ENCODE peak calls at places on chromosomes 1 and 21, in five cellular contexts. X is uterus, U is pancreas, F is AG04450, N is hepatocyte. V is an unnamed sample.

GRCh38 chr1:15799928-15800835 is 7.3 kb downstream of the UQCRHL start:
- DNase-seq in F (no peak), U (peak), N (peak), X (peak), V (peak)

GRCh38 chr1:24688033-24688432 is 44.9 kb downstream of the SRRM1 start:
- DNase-seq in X (no peak), N (no peak), U (no peak), F (no peak), V (no peak)

GRCh38 chr1:198258491-198258890 is 101.7 kb downstream of the NEK7 start:
- DNase-seq in U (no peak), X (no peak), F (no peak), N (no peak), V (no peak)

GRCh38 chr1:115781343-115781742 is 12.8 kb upstream of the CASQ2 start:
- DNase-seq in U (no peak), X (no peak), F (no peak), N (no peak), V (no peak)

GRCh38 chr21:37452222-37452621 is 85.6 kb downstream of the DYRK1A start:
- DNase-seq in N (peak), X (no peak), F (peak), U (no peak), V (no peak)

GRCh38 chr1:6987940-6988339 is 202.7 kb downstream of the CAMTA1 start:
- DNase-seq in F (no peak), U (no peak), N (no peak), X (no peak), V (no peak)

GRCh38 chr21:40902299-40902698 is 55.3 kb upstream of the DSCAM start:
- DNase-seq in U (peak), F (no peak), X (no peak), N (no peak), V (no peak)

GRCh38 chr1:153347856-153348255 is 785 bp downstream of the PGLYRP4 start:
- DNase-seq in U (no peak), F (no peak), N (no peak), X (no peak), V (no peak)

DNA sequence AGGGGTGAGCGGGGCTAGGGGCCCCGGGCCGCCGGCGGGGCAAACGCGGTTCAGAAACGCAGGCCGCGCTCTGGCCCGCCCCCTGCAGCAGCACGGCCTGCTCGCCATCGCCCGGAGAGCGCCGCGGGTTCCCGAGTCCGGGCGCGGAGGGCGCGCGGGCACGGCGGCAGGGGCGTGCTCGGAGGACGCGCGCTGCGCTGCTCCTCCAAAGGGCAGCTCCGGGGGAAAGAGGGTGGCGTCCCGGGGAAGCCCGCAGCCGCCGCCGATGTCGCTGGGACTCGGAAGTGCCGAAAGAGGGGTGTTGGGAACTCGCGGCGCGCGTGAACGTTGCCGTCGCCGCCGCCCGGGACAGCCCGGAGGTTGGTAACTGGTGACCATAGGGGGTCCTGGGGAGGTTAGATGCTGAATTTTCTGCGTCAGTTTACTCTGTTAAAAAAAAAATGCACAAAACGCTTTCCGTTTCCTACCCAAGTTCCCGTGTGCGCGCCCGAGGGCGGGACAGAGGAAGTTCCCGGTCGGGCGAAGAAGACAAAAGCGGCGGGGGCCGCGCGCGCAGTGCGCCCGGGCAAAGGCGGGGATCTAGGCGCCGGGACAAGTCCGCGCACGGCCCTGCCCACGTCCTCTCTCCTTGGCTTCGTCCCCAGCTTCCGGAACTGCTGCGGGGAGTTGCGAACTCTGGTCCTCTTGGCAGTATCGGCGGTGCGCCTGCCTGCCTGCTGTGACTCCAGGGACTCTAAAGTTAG is at the start of gene HHAT:
- DNase-seq in N (peak), F (peak), U (peak), X (peak), V (peak)
- H3K27ac ChIP-seq in N (peak), F (peak), U (peak), X (peak), V (peak)

DNA sequence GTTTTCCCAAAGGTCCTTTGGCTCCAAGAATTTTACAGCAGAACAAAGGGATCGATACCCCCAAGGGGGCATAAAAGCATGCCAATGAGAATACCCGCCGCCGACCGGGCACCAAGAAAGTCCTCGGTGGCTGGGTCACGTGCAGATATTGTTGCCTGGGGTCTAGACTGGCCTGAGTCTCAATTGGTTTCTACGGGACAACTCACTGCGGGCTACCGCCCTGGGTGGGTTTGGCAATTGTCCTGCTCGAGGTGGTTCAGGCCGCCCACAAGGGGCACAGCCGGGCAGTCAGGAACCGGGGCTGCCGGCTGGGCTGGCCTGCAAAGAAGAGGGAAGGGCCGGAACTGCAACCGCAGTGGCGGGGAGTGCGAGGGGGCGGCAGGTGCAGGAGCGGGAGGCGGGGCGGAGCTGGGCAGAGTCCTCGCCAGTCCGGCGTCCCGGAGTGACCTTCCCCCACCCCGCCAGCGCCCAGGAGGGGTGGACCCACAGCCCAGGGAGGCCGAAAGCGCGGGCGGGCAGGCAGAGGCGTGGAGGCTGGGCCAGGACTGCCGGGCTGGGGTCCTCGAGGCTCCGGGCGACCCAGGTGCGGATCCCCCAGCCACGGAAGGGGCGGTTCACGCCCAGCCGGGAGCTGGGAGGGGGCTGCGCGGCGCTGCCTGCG is 926 bp upstream of the ATP1B1 start:
- DNase-seq in F (no peak), N (peak), X (peak), U (peak), V (peak)
- H3K27ac ChIP-seq in F (no peak), N (peak), X (peak), U (peak), V (peak)

GRCh38 chr1:243598433-243598832 is 251.6 kb downstream of the AKT3 start:
- DNase-seq in X (no peak), U (no peak), F (peak), N (no peak), V (no peak)

GRCh38 chr1:243597383-243597782 is 252.7 kb downstream of the AKT3 start:
- DNase-seq in N (no peak), X (no peak), U (no peak), F (no peak), V (no peak)

GRCh38 chr1:243595527-243596206 is 254.4 kb downstream of the AKT3 start:
- DNase-seq in N (no peak), X (no peak), F (peak), U (no peak), V (no peak)

GRCh38 chr1:243594455-243594854 is 255.6 kb downstream of the AKT3 start:
- DNase-seq in N (no peak), U (no peak), X (no peak), F (no peak), V (no peak)

DNA sequence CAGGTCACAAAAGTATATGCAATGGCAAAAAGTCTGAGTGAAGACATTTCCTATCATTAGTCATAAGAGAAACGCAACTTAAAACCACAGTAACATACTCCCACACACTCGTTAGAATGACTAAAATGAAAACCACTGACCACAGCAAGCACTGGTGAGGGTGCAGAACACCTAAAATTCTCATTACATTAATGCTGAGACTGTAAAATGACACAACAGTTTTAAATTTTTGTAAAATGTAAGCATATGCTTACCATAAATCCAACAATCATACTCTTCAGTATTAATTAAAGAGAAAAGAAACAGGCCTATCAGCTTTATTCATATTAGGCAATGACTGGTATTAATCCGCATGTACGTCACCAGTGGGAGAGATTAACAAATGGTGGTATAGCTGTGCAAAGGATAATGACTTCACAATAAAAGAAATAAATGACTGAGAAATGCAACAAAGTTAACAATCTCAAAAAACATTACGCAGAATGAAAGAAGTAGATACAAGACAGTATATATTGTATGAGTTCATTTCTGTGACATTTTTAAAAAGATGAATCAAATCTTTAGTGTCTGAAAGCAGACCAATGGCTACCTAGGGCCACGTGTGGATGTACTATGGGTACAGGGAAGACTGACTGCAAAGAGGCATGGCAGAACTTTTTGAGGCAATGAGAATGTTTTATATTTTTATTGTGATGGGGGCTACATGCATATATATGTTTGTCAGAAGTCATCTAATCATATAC is 253.4 kb downstream of the AKT3 start:
- DNase-seq in F (peak), U (no peak), N (no peak), X (no peak), V (no peak)
- H3K27ac ChIP-seq in F (no peak), U (no peak), N (no peak), X (no peak), V (no peak)

DNA sequence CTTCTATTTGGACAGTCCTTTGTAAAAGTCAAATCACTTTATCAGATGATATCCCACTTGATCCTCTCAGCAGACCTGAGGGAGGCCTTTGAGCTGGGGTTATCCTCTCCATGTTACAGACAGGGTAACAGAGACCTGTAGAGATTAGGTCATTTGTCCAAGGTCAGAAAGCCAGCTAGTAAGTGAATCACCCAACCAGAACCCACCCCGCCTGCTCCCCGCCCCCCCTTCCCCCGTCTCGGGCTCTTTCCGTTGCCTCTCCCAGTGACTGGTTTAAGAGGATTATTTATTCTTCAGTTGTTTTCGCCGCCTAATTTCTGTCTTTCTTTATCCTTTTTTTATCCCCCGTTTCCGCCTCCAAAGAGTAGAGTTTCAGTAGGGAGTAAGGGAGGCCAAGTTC is 76.6 kb upstream of the TRABD2B start:
- DNase-seq in U (no peak), N (no peak), F (no peak), X (no peak), V (no peak)
- H3K27ac ChIP-seq in U (no peak), N (no peak), F (no peak), X (no peak), V (no peak)

GRCh38 chr1:163974120-163974519 is 584.9 kb upstream of the PBX1 start:
- DNase-seq in U (no peak), F (no peak), X (no peak), N (no peak), V (no peak)
- H3K27ac ChIP-seq in U (no peak), F (no peak), X (no peak), N (no peak), V (no peak)

GRCh38 chr1:208160259-208160819 is 83.8 kb downstream of the PLXNA2 start:
- DNase-seq in U (no peak), N (no peak), X (peak), F (no peak), V (no peak)

GRCh38 chr1:208161656-208162375 is 82.4 kb downstream of the PLXNA2 start:
- DNase-seq in N (no peak), U (no peak), F (no peak), X (peak), V (no peak)

GRCh38 chr1:208162903-208163302 is 81.3 kb downstream of the PLXNA2 start:
- DNase-seq in X (no peak), N (no peak), U (no peak), F (no peak), V (no peak)

GRCh38 chr1:208159542-208160258 is 84.5 kb downstream of the PLXNA2 start:
- DNase-seq in N (peak), X (peak), F (peak), U (no peak), V (no peak)

DNA sequence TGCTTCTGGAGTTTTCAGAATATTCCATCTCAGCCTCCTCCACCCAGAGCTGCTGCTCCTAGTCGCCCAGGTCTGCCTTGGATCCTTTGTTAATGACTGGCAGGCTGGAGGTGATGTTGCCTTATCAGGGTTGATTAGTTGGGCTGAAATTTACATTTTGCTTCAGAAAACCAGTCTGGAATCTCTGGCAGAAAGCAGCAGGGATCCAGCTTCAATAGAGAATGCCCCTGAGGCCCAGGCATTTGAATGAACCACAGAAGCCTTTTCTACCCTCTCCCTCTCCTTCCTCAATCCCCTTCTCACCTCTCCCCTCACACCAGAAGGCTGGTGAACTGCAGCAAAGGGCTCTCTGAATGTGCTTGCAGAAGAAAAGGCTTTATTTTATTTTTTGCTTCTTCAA is 83.2 kb downstream of the PLXNA2 start:
- DNase-seq in X (no peak), U (no peak), F (no peak), N (no peak), V (no peak)
- H3K27ac ChIP-seq in X (peak), U (no peak), F (no peak), N (no peak), V (no peak)

DNA sequence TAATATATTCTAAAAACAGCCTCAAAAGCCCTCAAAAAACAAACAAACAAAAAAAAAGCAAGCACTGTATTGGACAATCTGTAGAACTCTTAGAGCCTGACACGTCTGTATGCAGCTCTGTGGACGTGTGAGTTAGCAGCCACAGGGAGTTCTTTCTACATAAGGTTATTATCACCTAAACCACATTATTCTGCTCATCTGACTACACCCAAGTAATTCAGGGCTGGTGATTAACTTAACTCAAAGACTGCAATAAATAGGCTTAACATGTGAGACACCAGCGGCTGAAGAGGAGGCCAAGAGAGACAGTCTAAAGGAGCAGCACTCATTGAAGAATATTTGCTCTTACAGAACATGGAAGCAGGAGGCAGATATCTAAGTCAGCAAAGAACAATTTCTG is 316.0 kb downstream of the VAV3 start:
- DNase-seq in N (peak), F (no peak), U (no peak), X (no peak), V (no peak)
- H3K27ac ChIP-seq in N (peak), F (no peak), U (no peak), X (peak), V (no peak)